ENCODE peak calls at places on chromosomes 16 and 17, in eight cellular contexts. N, K, B, T, M, I, P and R are unnamed samples.

GRCh38 chr16:57564571-57565270 is 22.3 kb downstream of the ADGRG5 start:
- DNase-seq in M (no peak), I (peak), P (no peak), N (no peak), B (peak), K (no peak), T (no peak), R (peak)

GRCh38 chr17:65173284-65173793 is 36.2 kb downstream of the RGS9 start:
- DNase-seq in M (peak), P (peak), B (peak), N (peak), T (peak), I (peak), K (peak), R (peak)

GRCh38 chr17:59814685-59815084 is 78.1 kb downstream of the TUBD1 start:
- DNase-seq in P (no peak), M (no peak), I (no peak), T (no peak), B (no peak), K (no peak), N (no peak), R (no peak)

GRCh38 chr16:495127-495748 is 32.3 kb upstream of the CAPN15 start:
- DNase-seq in T (peak), N (no peak), K (no peak), I (no peak), P (peak), M (peak), B (no peak), R (no peak)

GRCh38 chr16:35305476-35305875 is 1846.1 kb downstream of the TP53TG3F start:
- DNase-seq in P (no peak), B (no peak), M (no peak), K (no peak), T (no peak), N (no peak), I (no peak), R (no peak)

GRCh38 chr17:76506408-76507328 is 5.4 kb upstream of the RHBDF2 start:
- DNase-seq in M (peak), T (peak), N (peak), I (peak), K (peak), P (peak), B (peak), R (peak)

GRCh38 chr16:57358527-57359095 is at the start of gene CCL22:
- DNase-seq in M (peak), T (no peak), B (no peak), P (peak), N (no peak), I (no peak), K (no peak), R (no peak)

GRCh38 chr16:47625115-47625567 is 164.0 kb downstream of the PHKB start:
- DNase-seq in P (no peak), I (no peak), T (no peak), N (no peak), B (no peak), M (no peak), K (no peak), R (no peak)

GRCh38 chr17:77610518-77610893 is 348.0 kb upstream of the TNRC6C start:
- DNase-seq in P (no peak), B (no peak), N (no peak), I (no peak), K (no peak), M (no peak), T (no peak), R (no peak)

GRCh38 chr17:59287452-59287851 is 44.0 kb upstream of the YPEL2 start:
- DNase-seq in M (no peak), K (no peak), P (no peak), B (peak), N (no peak), I (no peak), T (no peak), R (no peak)

GRCh38 chr16:31373235-31373634 is 18.3 kb downstream of the ITGAX start:
- DNase-seq in I (no peak), M (no peak), K (no peak), B (no peak), T (no peak), N (no peak), P (no peak), R (no peak)

GRCh38 chr17:33896309-33896708 is 358.8 kb upstream of the CCL2 start:
- DNase-seq in K (no peak), N (no peak), M (no peak), P (no peak), I (no peak), T (no peak), B (no peak), R (no peak)

GRCh38 chr17:55496094-55496881 is 15.0 kb downstream of the SMIM36 start:
- DNase-seq in B (peak), P (no peak), N (no peak), M (no peak), I (no peak), K (no peak), T (peak), R (peak)

GRCh38 chr17:63446981-63447687 is 1.0 kb upstream of the CYB561 start:
- DNase-seq in B (no peak), T (no peak), I (no peak), P (peak), K (peak), N (no peak), M (peak), R (no peak)

GRCh38 chr16:2429771-2430663 is 770 bp downstream of the CCNF start:
- DNase-seq in I (no peak), M (no peak), N (no peak), K (no peak), T (no peak), P (peak), B (peak), R (no peak)

GRCh38 chr17:36674278-36674650 is 72.9 kb downstream of the MRM1 start:
- DNase-seq in K (no peak), M (peak), I (no peak), N (no peak), P (peak), T (no peak), B (no peak), R (no peak)

GRCh38 chr17:82215095-82215971 is 2.7 kb upstream of the CCDC57 start:
- DNase-seq in N (no peak), T (peak), M (no peak), I (peak), K (peak), P (peak), B (no peak), R (peak)

GRCh38 chr16:23384878-23385277 is 68.1 kb downstream of the COG7 start:
- DNase-seq in N (no peak), K (no peak), P (no peak), B (peak), I (no peak), M (no peak), T (no peak), R (no peak)

GRCh38 chr16:23557779-23558330 is 328 bp downstream of the UBFD1 start:
- DNase-seq in N (no peak), M (no peak), T (no peak), I (no peak), P (no peak), B (peak), K (peak), R (no peak)

GRCh38 chr17:15513058-15513858 is 45.8 kb upstream of the CDRT4 start:
- DNase-seq in I (no peak), T (no peak), M (no peak), B (peak), N (no peak), P (no peak), K (no peak), R (no peak)

GRCh38 chr17:82226170-82226808 is 2.6 kb upstream of the SLC16A3 start:
- DNase-seq in B (no peak), P (no peak), K (no peak), M (no peak), N (no peak), I (no peak), T (no peak), R (no peak)

GRCh38 chr17:43542854-43543253 is 3.3 kb downstream of the ETV4 start:
- DNase-seq in I (no peak), P (no peak), B (no peak), N (no peak), M (no peak), T (no peak), K (no peak), R (no peak)